ENCODE peak calls at places on chromosome 21, in eight cellular contexts. M is tibial nerve, T is transverse colon, Z is esophagus muscularis mucosa, V is A549, L is heart left ventricle, P is K562, K is adrenal gland. Y is an unnamed sample.

GRCh38 chr21:35370071-35370470 is 321.0 kb upstream of the RUNX1 start:
- DNase-seq in T (no peak), L (no peak), V (no peak), K (no peak), P (no peak), Z (no peak), M (no peak), Y (no peak)

GRCh38 chr21:36454079-36454478 is 25.8 kb downstream of the CLDN14 start:
- DNase-seq in T (no peak), V (no peak), L (no peak), M (no peak), K (no peak), Z (no peak), P (no peak), Y (no peak)

GRCh38 chr21:34935452-34935851 is 113.7 kb downstream of the RUNX1 start:
- DNase-seq in K (no peak), V (no peak), Z (no peak), M (no peak), L (no peak), T (no peak), P (no peak), Y (no peak)

GRCh38 chr21:32834825-32835224 is 63.3 kb upstream of the PAXBP1 start:
- DNase-seq in M (no peak), T (no peak), P (no peak), K (no peak), Z (peak), L (no peak), V (no peak), Y (no peak)

GRCh38 chr21:42671778-42672593 is 18.6 kb downstream of the PDE9A start:
- DNase-seq in L (no peak), T (no peak), K (no peak), M (no peak), V (no peak), P (no peak), Z (no peak), Y (no peak)

GRCh38 chr21:32021319-32022027 is 148.7 kb downstream of the HUNK start:
- DNase-seq in T (peak), M (no peak), P (no peak), K (no peak), L (peak), V (no peak), Z (no peak), Y (no peak)

GRCh38 chr21:35963920-35964451 is 96.3 kb downstream of the SETD4 start:
- DNase-seq in P (no peak), K (no peak), T (no peak), V (no peak), M (no peak), Z (no peak), L (no peak), Y (peak)

GRCh38 chr21:32611471-32611997 is 643 bp downstream of the CFAP298 start:
- DNase-seq in M (no peak), Z (peak), V (no peak), T (peak), K (peak), L (no peak), P (peak), Y (peak)

GRCh38 chr21:41604583-41605041 is 96.7 kb upstream of the TMPRSS2 start:
- DNase-seq in L (no peak), M (no peak), T (no peak), Z (no peak), P (no peak), K (no peak), V (no peak), Y (no peak)

GRCh38 chr21:15928196-15928595 is 198.4 kb downstream of the USP25 start:
- DNase-seq in M (no peak), Z (no peak), V (no peak), K (no peak), L (no peak), P (no peak), T (no peak), Y (no peak)

GRCh38 chr21:31414601-31415000 is 70.5 kb upstream of the TIAM1 start:
- DNase-seq in K (no peak), L (no peak), P (no peak), T (no peak), Z (no peak), M (no peak), V (no peak), Y (no peak)

GRCh38 chr21:41993744-41994143 is 16.4 kb downstream of the ZBTB21 start:
- DNase-seq in L (no peak), V (no peak), K (no peak), M (no peak), Z (peak), T (no peak), P (no peak), Y (no peak)

GRCh38 chr21:26732442-26733221 is 112.6 kb downstream of the ADAMTS1 start:
- DNase-seq in T (peak), L (no peak), V (peak), K (peak), P (no peak), M (peak), Z (no peak), Y (peak)

GRCh38 chr21:35943752-35944151 is 116.6 kb downstream of the SETD4 start:
- DNase-seq in P (no peak), M (no peak), V (no peak), Z (no peak), L (no peak), T (no peak), K (no peak), Y (no peak)

GRCh38 chr21:41745971-41746743 is 20.7 kb downstream of the RIPK4 start:
- DNase-seq in V (no peak), K (no peak), Z (no peak), L (no peak), M (no peak), P (peak), T (no peak), Y (no peak)

GRCh38 chr21:40334159-40334558 is 466.9 kb downstream of the PCP4 start:
- DNase-seq in T (no peak), L (no peak), K (no peak), Z (no peak), P (no peak), M (no peak), V (no peak), Y (no peak)

GRCh38 chr21:29238052-29238966 is 60.4 kb upstream of the BACH1 start:
- DNase-seq in Z (no peak), M (no peak), T (no peak), K (no peak), P (no peak), V (no peak), L (no peak), Y (no peak)

GRCh38 chr21:41207401-41208388 is 39.7 kb downstream of the BACE2 start:
- DNase-seq in P (no peak), T (peak), Z (no peak), K (peak), V (no peak), L (peak), M (peak), Y (no peak)

GRCh38 chr21:32521736-32522360 is 63.5 kb downstream of the TCP10L start:
- DNase-seq in T (no peak), K (no peak), P (no peak), V (no peak), M (no peak), L (no peak), Z (no peak), Y (no peak)

GRCh38 chr21:41425954-41426655 is at the start of gene MX1:
- DNase-seq in T (peak), V (peak), Z (peak), P (no peak), L (peak), M (peak), K (peak), Y (no peak)

GRCh38 chr21:32494946-32495703 is 82.6 kb downstream of the EVA1C start:
- DNase-seq in K (no peak), M (no peak), T (no peak), V (peak), P (no peak), Z (no peak), L (no peak), Y (peak)

GRCh38 chr21:24509131-24509530 is 1098.2 kb downstream of the MRPL39 start:
- DNase-seq in K (no peak), V (no peak), Z (no peak), M (no peak), L (no peak), P (no peak), T (no peak), Y (no peak)

GRCh38 chr21:21715286-21715969 is 717.2 kb downstream of the NCAM2 start:
- DNase-seq in P (no peak), T (no peak), M (no peak), Z (no peak), L (no peak), K (no peak), V (no peak), Y (peak)

GRCh38 chr21:16437586-16437985 is 707.8 kb downstream of the USP25 start:
- DNase-seq in M (no peak), L (no peak), P (no peak), K (no peak), Z (no peak), T (no peak), V (no peak), Y (no peak)

GRCh38 chr21:29465528-29465927 is 166.8 kb downstream of the BACH1 start:
- DNase-seq in M (no peak), Z (no peak), K (no peak), L (no peak), V (no peak), P (no peak), T (no peak), Y (no peak)

GRCh38 chr21:33362044-33362555 is 37.3 kb downstream of the IFNAR1 start:
- DNase-seq in P (no peak), M (no peak), K (peak), Z (peak), T (peak), L (no peak), V (no peak), Y (no peak)

GRCh38 chr21:35575280-35575915 is 484.9 kb downstream of the SETD4 start:
- DNase-seq in T (no peak), V (no peak), K (no peak), M (no peak), L (no peak), Z (no peak), P (no peak), Y (peak)

GRCh38 chr21:34881421-34881820 is 167.7 kb downstream of the RUNX1 start:
- DNase-seq in T (no peak), P (no peak), L (no peak), M (no peak), K (no peak), V (no peak), Z (peak), Y (no peak)

GRCh38 chr21:19475525-19475924 is 1071.9 kb upstream of the TMPRSS15 start:
- DNase-seq in M (no peak), V (no peak), P (no peak), K (no peak), L (no peak), Z (no peak), T (no peak), Y (no peak)

GRCh38 chr21:32966120-32966519 is 59.6 kb upstream of the OLIG2 start:
- DNase-seq in Z (no peak), T (no peak), V (no peak), P (no peak), M (no peak), L (no peak), K (no peak), Y (no peak)

GRCh38 chr21:38900499-38900898 is 94.8 kb downstream of the ETS2 start:
- DNase-seq in K (no peak), P (no peak), L (no peak), Z (no peak), V (no peak), M (no peak), T (no peak), Y (no peak)
- TF ChIP-seq POLR2A in K (no peak), P (no peak), L (no peak), Z (no peak), V (no peak), M (no peak), T (no peak), Y (no peak)

GRCh38 chr21:37520801-37521200 is 154.2 kb downstream of the DYRK1A start:
- DNase-seq in L (no peak), V (no peak), K (no peak), P (no peak), Z (no peak), M (no peak), T (no peak), Y (no peak)

GRCh38 chr21:37514038-37514665 is 147.6 kb downstream of the DYRK1A start:
- DNase-seq in K (no peak), L (no peak), T (no peak), P (no peak), M (no peak), Z (no peak), V (no peak), Y (no peak)

GRCh38 chr21:37521658-37522057 is 155.1 kb downstream of the DYRK1A start:
- DNase-seq in K (no peak), L (no peak), Z (no peak), V (no peak), M (no peak), T (no peak), P (no peak), Y (no peak)

GRCh38 chr21:37513383-37513782 is 146.8 kb downstream of the DYRK1A start:
- DNase-seq in P (no peak), L (no peak), V (no peak), T (no peak), M (no peak), Z (no peak), K (no peak), Y (no peak)

DNA sequence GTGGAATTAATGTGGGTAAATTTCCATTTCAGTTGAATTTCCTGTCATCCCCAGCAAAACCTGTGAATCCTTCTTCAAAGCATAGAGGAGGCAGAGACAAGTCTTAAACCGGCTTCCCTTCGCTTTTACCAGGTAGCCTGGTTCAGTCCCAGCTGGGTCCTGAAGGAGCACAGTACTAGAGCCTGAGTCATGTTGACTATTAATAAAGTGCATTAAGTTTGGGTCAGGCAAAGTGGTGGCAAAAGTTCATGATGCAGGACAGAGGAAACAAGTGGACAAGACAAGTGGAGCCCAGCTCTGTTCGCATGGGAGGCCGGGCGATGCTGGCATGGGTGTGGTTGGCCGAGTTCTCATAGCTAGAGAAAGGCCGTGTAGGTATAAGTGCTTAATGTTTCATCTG is 150.4 kb downstream of the DYRK1A start:
- DNase-seq in T (no peak), M (no peak), K (no peak), P (no peak), L (no peak), Z (no peak), V (no peak), Y (no peak)
- TF ChIP-seq POLR2A in T (no peak), M (no peak), K (no peak), P (no peak), L (no peak), Z (no peak), V (no peak), Y (no peak)

DNA sequence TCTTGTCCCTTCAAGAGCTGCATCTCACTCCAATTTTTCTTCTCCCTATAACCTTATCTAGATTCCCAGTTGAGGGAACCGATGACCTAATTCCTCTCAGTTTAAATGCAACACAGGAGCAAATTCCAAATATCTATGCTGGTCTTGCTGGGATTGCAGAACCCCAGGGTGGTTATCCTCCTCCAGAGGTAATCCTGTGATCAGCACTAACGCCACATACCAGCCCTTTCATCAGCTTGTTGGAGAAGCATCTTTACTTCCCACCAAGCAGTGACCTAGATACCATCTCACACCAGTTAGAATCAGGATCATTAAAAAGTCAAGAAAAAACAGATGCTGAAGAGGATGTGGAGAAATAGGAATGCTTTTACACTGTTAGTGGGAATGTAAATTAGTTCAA is 52.4 kb downstream of the SAMSN1 start:
- DNase-seq in V (no peak), L (no peak), T (no peak), K (no peak), P (no peak), M (no peak), Z (no peak), Y (no peak)
- TF ChIP-seq POLR2A in V (no peak), L (no peak), T (no peak), K (no peak), P (no peak), M (no peak), Z (no peak), Y (no peak)

GRCh38 chr21:44319407-44320065 is 19.7 kb downstream of the CFAP410 start:
- DNase-seq in L (no peak), P (no peak), M (no peak), K (no peak), Z (no peak), V (no peak), T (no peak), Y (no peak)

GRCh38 chr21:44317241-44317782 is 17.5 kb downstream of the PFKL start:
- DNase-seq in T (no peak), Z (no peak), P (no peak), M (no peak), L (no peak), V (no peak), K (no peak), Y (no peak)

GRCh38 chr21:44318489-44319285 is 18.8 kb downstream of the PFKL start:
- DNase-seq in T (no peak), L (no peak), M (no peak), P (no peak), K (no peak), V (no peak), Z (no peak), Y (no peak)

GRCh38 chr21:44316277-44316900 is 16.5 kb downstream of the PFKL start:
- DNase-seq in V (no peak), Z (no peak), M (no peak), T (no peak), K (no peak), L (no peak), P (no peak), Y (no peak)

DNA sequence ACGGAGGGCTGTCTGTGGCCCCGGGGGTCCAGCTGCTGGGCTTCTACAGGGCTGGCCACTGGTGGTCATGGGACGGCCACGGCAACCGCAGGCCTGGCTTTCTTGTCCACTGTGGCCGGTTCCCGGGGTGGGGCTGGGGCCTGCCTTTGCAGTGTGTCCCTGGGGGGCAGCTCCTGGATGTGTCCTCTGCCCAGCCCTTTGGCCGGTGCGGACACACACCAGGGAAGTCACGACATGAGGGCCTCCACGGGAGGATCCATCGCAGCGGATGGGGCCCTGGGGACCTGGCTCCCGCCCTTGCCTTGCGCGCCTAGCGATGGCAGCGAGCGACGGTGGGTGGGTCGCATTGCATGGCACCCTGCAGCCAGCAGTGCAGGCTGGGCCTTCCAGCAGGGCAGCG is 18.0 kb downstream of the PFKL start:
- DNase-seq in L (no peak), K (no peak), P (no peak), M (no peak), T (no peak), V (no peak), Z (no peak), Y (no peak)
- TF ChIP-seq POLR2A in L (no peak), K (no peak), P (no peak), M (no peak), T (no peak), V (no peak), Z (no peak), Y (no peak)

DNA sequence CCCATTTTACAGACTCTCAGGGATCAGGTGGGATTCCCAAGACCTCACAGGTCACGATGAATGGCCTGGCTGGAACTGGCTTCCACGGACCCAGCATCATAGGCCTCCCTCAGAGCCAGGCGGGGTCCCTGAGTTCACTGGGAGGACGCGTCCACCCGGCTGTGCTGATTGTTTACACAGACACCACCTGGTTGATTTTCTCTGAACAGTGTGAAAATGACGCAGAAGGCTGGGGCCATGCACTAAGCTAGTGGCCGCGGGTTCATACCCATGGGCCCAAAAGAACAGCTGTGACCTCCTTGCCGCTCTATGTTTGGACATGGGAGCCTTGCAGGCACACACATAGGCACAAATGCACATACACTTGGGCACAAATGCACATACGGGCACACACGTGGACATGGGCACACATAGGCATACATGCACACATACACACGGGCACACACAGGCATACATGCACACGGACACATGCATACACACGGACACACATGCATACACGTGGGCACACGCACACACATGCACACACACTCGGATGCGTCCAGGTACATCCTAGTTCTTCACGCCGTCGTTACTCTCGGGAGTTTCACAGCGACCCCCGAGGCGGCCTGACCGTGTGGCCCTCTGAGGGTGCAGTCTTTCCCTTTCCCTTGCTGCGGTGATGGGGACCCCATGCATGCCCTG is 23.2 kb downstream of the CSTB start:
- DNase-seq in L (no peak), V (no peak), M (no peak), P (no peak), K (no peak), Z (no peak), T (no peak), Y (no peak)
- TF ChIP-seq POLR2A in L (no peak), V (no peak), M (no peak), P (no peak), K (no peak), Z (no peak), T (no peak), Y (no peak)

GRCh38 chr21:46060596-46061061 is 37.3 kb upstream of the COL6A2 start:
- DNase-seq in M (peak), T (peak), V (peak), P (no peak), K (peak), L (peak), Z (no peak), Y (peak)
- TF ChIP-seq POLR2A in M (no peak), T (no peak), V (no peak), P (no peak), K (no peak), L (no peak), Z (no peak), Y (peak)

DNA sequence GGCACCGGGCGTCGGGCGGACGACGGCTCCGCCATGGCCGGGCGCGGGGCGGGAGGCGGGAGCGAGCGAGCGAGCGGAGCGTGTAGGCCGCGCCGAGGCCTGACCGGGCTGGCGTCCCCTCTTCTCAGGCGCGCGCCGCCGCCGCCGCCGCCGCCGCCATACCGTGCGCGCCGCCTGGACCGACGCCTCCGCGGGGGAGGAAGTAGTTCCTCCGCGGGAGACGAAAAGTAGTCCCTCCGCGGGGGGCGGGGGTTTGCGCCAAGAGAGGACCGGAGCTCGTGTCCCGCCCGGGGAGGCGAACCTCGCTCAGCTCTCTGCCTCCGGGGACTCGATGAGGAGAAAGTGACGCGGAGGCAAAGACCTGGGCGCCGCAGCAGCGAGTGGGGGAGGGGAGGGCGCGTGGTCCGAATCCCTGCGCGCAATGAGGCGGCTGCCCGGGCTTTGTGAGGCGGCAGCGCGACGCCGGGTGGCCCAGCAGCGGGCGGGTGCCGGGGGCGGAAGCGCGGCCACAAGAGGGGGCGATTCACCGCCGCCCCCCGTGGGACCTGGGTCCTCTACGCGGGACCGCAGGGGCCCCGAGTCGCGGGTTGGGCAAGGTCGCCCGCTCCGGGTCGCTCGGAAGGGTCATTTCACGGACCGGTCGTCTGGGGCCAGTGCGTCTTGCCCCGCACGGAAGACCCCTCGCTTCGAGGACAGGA is at the start of gene BRWD1:
- DNase-seq in T (peak), M (peak), L (peak), P (peak), V (peak), Z (peak), K (peak), Y (peak)
- TF ChIP-seq POLR2A in T (peak), M (peak), L (no peak), P (peak), V (peak), Z (peak), K (peak), Y (peak)